ENCODE peak calls at places on chromosome 13, in eight cellular contexts. F, O, C, U, H, Y, J and D are unnamed samples.

GRCh38 chr13:46106839-46107371 is 2.1 kb upstream of the CPB2 start:
- DNase-seq in C (no peak), F (no peak), H (no peak), Y (no peak), J (no peak), O (no peak), U (no peak), D (no peak)

GRCh38 chr13:77918391-77919261 is at the start of gene EDNRB:
- DNase-seq in H (no peak), Y (peak; percentile 12), C (peak; percentile 81), J (no peak), O (peak; percentile 38), U (no peak), F (peak; percentile 29), D (no peak)

GRCh38 chr13:72507394-72508199 is 219.8 kb downstream of the MZT1 start:
- DNase-seq in H (no peak), Y (no peak), J (no peak), C (no peak), F (no peak), O (no peak), U (no peak), D (no peak)

GRCh38 chr13:77184455-77184854 is 142.4 kb downstream of the MYCBP2 start:
- DNase-seq in Y (no peak), C (no peak), O (no peak), J (no peak), H (peak; percentile 50), U (no peak), F (no peak), D (peak; percentile 74)

GRCh38 chr13:69044629-69045028 is 1063.0 kb upstream of the ATXN8OS start:
- DNase-seq in U (no peak), J (no peak), F (no peak), O (no peak), Y (no peak), C (no peak), H (no peak), D (no peak)

GRCh38 chr13:47066261-47066660 is 169.4 kb upstream of the HTR2A start:
- DNase-seq in U (no peak), C (no peak), O (no peak), H (no peak), F (no peak), Y (no peak), J (no peak), D (no peak)

GRCh38 chr13:79659161-79659560 is 178.2 kb downstream of the NDFIP2 start:
- DNase-seq in J (no peak), F (no peak), Y (peak; percentile 41), C (peak; percentile 10), H (no peak), U (no peak), O (no peak), D (no peak)

GRCh38 chr13:61466280-61466679 is 50.6 kb upstream of the PCDH20 start:
- DNase-seq in O (no peak), H (no peak), J (no peak), U (no peak), F (no peak), C (peak; percentile 57), Y (no peak), D (no peak)

GRCh38 chr13:86567119-86567518 is 767.9 kb upstream of the SLITRK6 start:
- DNase-seq in J (no peak), U (no peak), C (peak; percentile 58), O (no peak), F (no peak), Y (no peak), H (peak; percentile 8), D (no peak)

GRCh38 chr13:77026255-77026782 is 640 bp downstream of the FBXL3 start:
- DNase-seq in U (peak; percentile 87), C (peak; percentile 63), Y (peak; percentile 83), J (peak; percentile 70), O (peak; percentile 91), H (peak; percentile 81), F (peak; percentile 95), D (peak; percentile 82)

GRCh38 chr13:111046590-111047141 is 68.4 kb upstream of the ARHGEF7 start:
- DNase-seq in J (no peak), U (no peak), Y (no peak), O (no peak), F (no peak), C (no peak), H (peak; percentile 23), D (peak; percentile 7)

GRCh38 chr13:98450495-98451167 is 126.3 kb downstream of the STK24 start:
- DNase-seq in Y (peak; percentile 73), U (no peak), J (no peak), C (peak; percentile 65), O (peak; percentile 72), F (no peak), H (no peak), D (no peak)

GRCh38 chr13:71515639-71516038 is 351.4 kb downstream of the DACH1 start:
- DNase-seq in U (no peak), J (no peak), Y (no peak), C (no peak), F (no peak), H (no peak), O (no peak), D (no peak)

GRCh38 chr13:66358564-66358963 is 871.6 kb downstream of the PCDH9 start:
- DNase-seq in J (no peak), Y (no peak), F (no peak), U (no peak), C (no peak), O (no peak), H (no peak), D (no peak)

GRCh38 chr13:99380921-99381645 is 73.9 kb upstream of the GPR183 start:
- DNase-seq in O (no peak), H (no peak), J (no peak), U (peak; percentile 82), F (no peak), C (no peak), Y (no peak), D (no peak)

GRCh38 chr13:113903361-113903760 is 39.5 kb upstream of the GAS6 start:
- DNase-seq in U (no peak), O (peak; percentile 88), H (no peak), Y (no peak), F (no peak), C (no peak), J (no peak), D (no peak)

GRCh38 chr13:24272452-24273161 is 36.8 kb upstream of the C1QTNF9 start:
- DNase-seq in C (no peak), Y (no peak), J (no peak), H (no peak), F (peak; percentile 54), O (no peak), U (no peak), D (no peak)

GRCh38 chr13:29497137-29497654 is 98.3 kb downstream of the SLC7A1 start:
- DNase-seq in C (no peak), O (no peak), F (no peak), U (no peak), H (no peak), Y (no peak), J (no peak), D (no peak)

GRCh38 chr13:99392806-99393135 is 85.6 kb upstream of the GPR183 start:
- DNase-seq in H (no peak), U (no peak), J (no peak), Y (no peak), O (no peak), F (no peak), C (no peak), D (no peak)

GRCh38 chr13:76189882-76190519 is 553.9 kb downstream of the LMO7 start:
- DNase-seq in F (no peak), O (no peak), H (no peak), J (no peak), Y (no peak), U (no peak), C (peak; percentile 1), D (no peak)

GRCh38 chr13:29754486-29754806 is 96.0 kb downstream of the UBL3 start:
- DNase-seq in O (no peak), U (no peak), H (no peak), F (no peak), J (no peak), C (peak; percentile 79), Y (no peak), D (no peak)

GRCh38 chr13:66634384-66634783 is 595.8 kb downstream of the PCDH9 start:
- DNase-seq in C (no peak), J (no peak), O (no peak), H (no peak), Y (no peak), U (no peak), F (no peak), D (no peak)